ENCODE peak calls at places on chromosomes 2 and 18, in ten cellular contexts. Q is fibroblast of pulmonary artery; Z is hepatocyte; N is kidney epithelial cell; L is brain microvascular endothelial cell; R is CD8-positive, alpha-beta memory T cell; C is cardiac fibroblast; G is PC-9; J is cardiac muscle cell; I is breast epithelium. Y is an unnamed sample.

GRCh38 chr18:74841248-74841647 is 243.6 kb downstream of the ZNF407 start:
- DNase-seq in C (no peak), J (no peak), R (no peak), G (no peak), Q (no peak), I (no peak), Z (no peak), L (no peak), N (no peak), Y (no peak)

GRCh38 chr18:5543036-5543671 is 643 bp downstream of the EPB41L3 start:
- DNase-seq in C (no peak), N (no peak), G (no peak), Z (peak), Q (no peak), J (no peak), L (no peak), R (no peak), I (no peak), Y (no peak)

GRCh38 chr2:9617749-9618148 is 13.0 kb downstream of the YWHAQ start:
- DNase-seq in N (no peak), C (peak), Z (no peak), G (no peak), Q (peak), I (no peak), J (peak), L (no peak), R (no peak), Y (no peak)

GRCh38 chr2:118633371-118633770 is 214.1 kb downstream of the EN1 start:
- DNase-seq in J (no peak), I (no peak), C (no peak), R (no peak), Q (no peak), N (no peak), G (no peak), Z (no peak), L (no peak), Y (no peak)

GRCh38 chr18:37565985-37566478 is 434 bp upstream of the CELF4 start:
- DNase-seq in L (peak), J (peak), N (no peak), C (peak), I (no peak), G (peak), Q (peak), Z (peak), R (no peak), Y (no peak)

GRCh38 chr2:36535099-36535498 is 62.9 kb downstream of the FEZ2 start:
- DNase-seq in Q (no peak), I (no peak), Z (no peak), N (no peak), R (no peak), L (no peak), G (no peak), J (no peak), C (no peak), Y (no peak)

GRCh38 chr2:72984172-72984671 is 66.9 kb downstream of the EMX1 start:
- DNase-seq in C (no peak), N (no peak), I (no peak), J (peak), R (no peak), Q (peak), Z (no peak), G (no peak), L (no peak), Y (no peak)

GRCh38 chr18:64017870-64018269 is 48.0 kb downstream of the SERPINB8 start:
- DNase-seq in J (peak), C (peak), Z (peak), G (no peak), I (no peak), L (no peak), Q (peak), R (no peak), N (no peak), Y (no peak)

GRCh38 chr2:235073938-235074337 is 122.1 kb downstream of the SH3BP4 start:
- DNase-seq in I (no peak), Z (no peak), J (no peak), N (no peak), R (no peak), Q (no peak), L (no peak), C (no peak), G (no peak), Y (no peak)

GRCh38 chr2:127049927-127050802 is 56.8 kb downstream of the BIN1 start:
- DNase-seq in C (peak), Z (peak), Q (peak), J (peak), N (no peak), R (peak), G (peak), L (peak), I (no peak), Y (peak)

GRCh38 chr2:23637011-23637778 is 252.2 kb downstream of the KLHL29 start:
- DNase-seq in G (no peak), R (no peak), Q (peak), J (peak), Z (peak), N (no peak), L (peak), I (peak), C (peak), Y (no peak)

GRCh38 chr2:64857581-64858471 is 131.4 kb upstream of the SLC1A4 start:
- DNase-seq in Z (peak), R (no peak), N (no peak), Q (peak), G (no peak), I (no peak), C (peak), L (peak), J (peak), Y (no peak)

GRCh38 chr2:234625626-234626253 is 128.9 kb upstream of the ARL4C start:
- DNase-seq in R (no peak), N (no peak), Z (no peak), J (no peak), G (no peak), C (no peak), L (no peak), I (no peak), Q (no peak), Y (no peak)

GRCh38 chr2:25378731-25379490 is 37.2 kb upstream of the DNMT3A start:
- DNase-seq in N (no peak), R (no peak), J (no peak), G (no peak), L (no peak), I (no peak), Q (peak), Z (peak), C (peak), Y (no peak)

GRCh38 chr18:9719421-9719981 is 11.4 kb downstream of the RAB31 start:
- DNase-seq in Z (no peak), J (peak), R (no peak), G (peak), Q (peak), I (peak), C (peak), L (peak), N (no peak), Y (no peak)

GRCh38 chr2:58146707-58147106 is 94.4 kb downstream of the FANCL start:
- DNase-seq in R (no peak), J (no peak), Z (no peak), G (no peak), N (peak), I (no peak), Q (peak), C (peak), L (peak), Y (no peak)

GRCh38 chr2:110149330-110150220 is 34.0 kb upstream of the MALL start:
- DNase-seq in J (peak), G (peak), R (no peak), Q (peak), Z (no peak), I (no peak), C (peak), L (peak), N (no peak), Y (no peak)

GRCh38 chr2:29293830-29294438 is 178.7 kb downstream of the CLIP4 start:
- DNase-seq in L (no peak), J (peak), R (no peak), N (no peak), I (no peak), Z (peak), G (peak), Q (peak), C (peak), Y (no peak)

GRCh38 chr2:131016826-131017596 is 76.2 kb downstream of the FAM168B start:
- DNase-seq in C (peak), N (peak), Z (peak), I (peak), G (peak), L (peak), J (peak), R (no peak), Q (peak), Y (no peak)

GRCh38 chr2:169716229-169716886 is 17.3 kb upstream of the KLHL23 start:
- DNase-seq in C (peak), J (peak), Q (peak), N (no peak), L (no peak), R (no peak), G (no peak), I (no peak), Z (peak), Y (no peak)

GRCh38 chr18:8480506-8481328 is 128.5 kb upstream of the RAB12 start:
- DNase-seq in G (peak), I (no peak), Q (peak), Z (peak), L (peak), R (no peak), J (peak), N (peak), C (peak), Y (no peak)

GRCh38 chr2:96859338-96859649 is 1.5 kb upstream of the ANKRD39 start:
- DNase-seq in L (no peak), Q (no peak), C (no peak), Z (no peak), J (no peak), I (no peak), G (no peak), N (no peak), R (no peak), Y (no peak)

GRCh38 chr18:9444549-9444948 is 30.8 kb upstream of the RALBP1 start:
- DNase-seq in J (no peak), Q (no peak), N (no peak), I (no peak), C (no peak), G (no peak), Z (no peak), R (no peak), L (no peak), Y (no peak)

GRCh38 chr2:66532972-66533868 is 98.3 kb downstream of the MEIS1 start:
- DNase-seq in I (no peak), N (no peak), Z (no peak), C (no peak), J (peak), G (no peak), L (no peak), R (no peak), Q (peak), Y (no peak)
- H3K4me3 ChIP-seq in I (no peak), N (no peak), Z (no peak), C (no peak), J (no peak), G (no peak), L (no peak), R (no peak), Q (no peak), Y (no peak)

GRCh38 chr18:34655131-34655530 is 55.0 kb upstream of the DTNA start:
- DNase-seq in L (no peak), Q (no peak), I (no peak), G (no peak), N (no peak), C (no peak), J (no peak), R (no peak), Z (no peak), Y (no peak)

GRCh38 chr18:34658101-34658500 is 52.0 kb upstream of the DTNA start:
- DNase-seq in C (no peak), R (no peak), J (no peak), N (no peak), L (no peak), Z (no peak), G (no peak), Q (no peak), I (no peak), Y (no peak)

GRCh38 chr18:34660572-34660971 is 49.5 kb upstream of the DTNA start:
- DNase-seq in Q (no peak), C (no peak), R (no peak), Z (no peak), I (no peak), N (no peak), G (no peak), L (no peak), J (no peak), Y (no peak)

GRCh38 chr18:34661464-34662087 is 48.5 kb upstream of the DTNA start:
- DNase-seq in J (peak), G (no peak), Z (peak), R (no peak), C (peak), L (peak), N (no peak), Q (peak), I (no peak), Y (no peak)

DNA sequence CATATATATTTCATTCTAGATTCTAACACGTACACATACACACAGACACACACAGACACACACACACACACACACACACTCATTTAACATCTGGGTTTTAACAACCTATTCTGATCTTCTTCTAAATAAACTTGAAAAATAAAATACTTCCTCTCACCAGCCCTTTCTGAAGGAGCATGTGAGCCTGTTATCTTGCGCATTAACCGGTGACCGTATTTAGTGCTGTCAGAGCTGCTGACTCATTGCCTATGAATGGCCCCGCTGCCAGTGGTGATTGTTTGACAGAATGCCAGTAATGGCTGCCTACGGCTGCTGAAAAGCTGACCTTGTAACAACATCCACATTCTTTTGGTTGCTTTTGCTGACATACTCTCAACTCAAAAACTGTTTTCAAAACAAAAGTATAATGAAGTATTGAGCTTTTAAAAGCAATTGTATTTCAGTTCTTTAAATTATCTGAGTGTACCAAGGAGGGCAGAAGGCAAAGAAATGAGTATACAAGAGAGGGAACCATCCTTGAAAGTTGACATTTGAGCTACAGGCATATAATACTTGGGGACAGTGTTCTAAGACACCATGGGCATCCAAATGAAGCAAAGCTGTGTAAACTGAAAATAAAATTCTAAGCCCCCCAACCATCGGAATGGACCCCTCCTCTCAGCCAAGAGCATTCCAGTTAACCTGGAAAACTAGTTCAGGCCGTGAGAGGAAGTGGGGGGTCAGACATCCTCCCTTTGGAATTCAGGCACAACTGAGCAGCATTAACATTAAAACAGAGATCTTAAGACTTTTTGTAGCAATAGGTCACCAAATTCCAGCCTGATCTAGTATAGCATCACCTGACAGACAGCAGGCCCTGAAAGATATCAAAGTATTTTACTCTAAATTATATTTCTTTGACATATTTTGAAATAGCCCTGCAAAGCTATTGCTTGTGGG is 50.2 kb upstream of the DTNA start:
- DNase-seq in R (no peak), J (peak), L (peak), Q (peak), N (peak), C (peak), I (peak), Z (peak), G (peak), Y (no peak)
- H3K4me3 ChIP-seq in R (no peak), J (no peak), L (no peak), Q (no peak), N (no peak), C (no peak), I (peak), Z (no peak), G (no peak), Y (no peak)

GRCh38 chr2:226427538-226428307 is 371.9 kb downstream of the IRS1 start:
- DNase-seq in R (no peak), C (peak), Q (peak), Z (peak), N (peak), J (peak), L (peak), I (no peak), G (peak), Y (no peak)
- H3K4me3 ChIP-seq in R (no peak), C (no peak), Q (no peak), Z (no peak), N (no peak), J (no peak), L (no peak), I (no peak), G (no peak), Y (no peak)

GRCh38 chr2:152466925-152467676 is 132.1 kb downstream of the FMNL2 start:
- DNase-seq in C (peak), Q (peak), G (peak), L (no peak), R (no peak), J (peak), N (no peak), I (peak), Z (no peak), Y (no peak)

GRCh38 chr2:152471013-152471412 is 136.0 kb downstream of the FMNL2 start:
- DNase-seq in J (no peak), R (no peak), N (no peak), Z (no peak), Q (no peak), G (no peak), L (no peak), I (no peak), C (no peak), Y (no peak)

GRCh38 chr2:152467677-152468406 is 132.9 kb downstream of the FMNL2 start:
- DNase-seq in N (no peak), J (no peak), C (no peak), G (no peak), I (no peak), Q (no peak), R (no peak), Z (no peak), L (no peak), Y (no peak)

GRCh38 chr2:152471499-152471898 is 136.5 kb downstream of the FMNL2 start:
- DNase-seq in R (no peak), Z (no peak), N (no peak), Q (no peak), I (no peak), L (no peak), J (no peak), G (no peak), C (no peak), Y (no peak)

DNA sequence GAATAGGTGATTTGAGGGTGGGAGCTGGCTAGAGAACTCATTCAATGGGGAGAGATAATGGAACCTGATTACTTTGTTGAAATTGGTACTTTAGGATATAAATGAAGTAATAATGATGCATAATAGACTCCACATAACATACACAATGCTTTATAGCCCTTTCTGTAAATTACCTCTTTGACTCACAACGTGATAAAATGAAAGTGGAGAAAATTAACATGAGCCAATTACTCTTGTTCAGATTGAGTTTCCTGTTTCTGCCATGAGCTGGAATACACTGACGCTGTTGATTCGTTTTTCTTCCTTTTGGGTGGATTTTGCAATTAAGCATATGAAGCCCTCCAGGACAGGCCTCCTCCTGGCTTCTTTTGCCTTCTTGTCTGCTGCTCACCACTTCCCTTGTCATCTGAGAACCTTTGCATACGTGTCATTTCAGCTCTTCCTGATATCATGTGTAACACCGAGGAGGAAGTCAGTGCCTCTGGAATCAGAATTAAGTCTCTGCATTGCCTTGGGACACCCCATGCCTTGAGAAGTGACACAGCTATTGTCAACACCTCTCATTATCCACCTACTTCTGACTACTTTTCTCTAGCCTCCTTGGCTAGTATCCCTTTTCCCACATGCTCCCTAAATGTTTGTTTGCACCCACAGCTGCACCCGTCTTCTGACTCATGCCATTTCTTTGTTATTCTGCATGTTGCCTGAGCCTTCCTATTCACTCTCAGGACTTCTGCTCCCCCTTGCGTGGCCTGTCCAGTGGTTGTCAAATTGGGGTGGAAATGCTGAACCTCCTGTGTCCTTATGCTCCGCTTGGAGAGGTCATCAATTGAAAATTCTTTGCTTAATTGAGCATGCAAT is 134.1 kb downstream of the FMNL2 start:
- DNase-seq in J (peak), G (no peak), Q (peak), R (no peak), I (no peak), N (no peak), Z (no peak), L (peak), C (peak), Y (no peak)
- H3K4me3 ChIP-seq in J (no peak), G (no peak), Q (peak), R (no peak), I (no peak), N (no peak), Z (no peak), L (no peak), C (peak), Y (no peak)

DNA sequence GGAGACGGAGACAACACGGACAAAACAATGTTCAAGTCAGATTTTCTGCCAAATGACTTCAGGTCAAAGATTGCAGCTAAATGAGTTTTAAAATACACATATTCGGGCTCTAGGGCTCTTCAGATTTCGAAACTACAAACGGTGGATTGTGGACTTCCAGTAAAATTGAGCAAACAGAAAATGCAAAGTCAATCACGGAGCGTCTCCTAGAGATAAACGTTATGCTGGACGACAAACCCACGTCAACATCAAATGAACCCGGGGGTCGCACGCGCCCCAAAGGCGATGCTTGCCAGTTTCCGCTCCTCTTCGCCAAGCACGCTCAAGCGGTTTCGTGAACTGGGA is 486 bp downstream of the MRPS5 start:
- DNase-seq in I (no peak), N (no peak), L (peak), Z (no peak), R (no peak), G (no peak), J (peak), C (peak), Q (peak), Y (no peak)
- H3K4me3 ChIP-seq in I (peak), N (peak), L (peak), Z (peak), R (peak), G (peak), J (peak), C (peak), Q (peak), Y (peak)

DNA sequence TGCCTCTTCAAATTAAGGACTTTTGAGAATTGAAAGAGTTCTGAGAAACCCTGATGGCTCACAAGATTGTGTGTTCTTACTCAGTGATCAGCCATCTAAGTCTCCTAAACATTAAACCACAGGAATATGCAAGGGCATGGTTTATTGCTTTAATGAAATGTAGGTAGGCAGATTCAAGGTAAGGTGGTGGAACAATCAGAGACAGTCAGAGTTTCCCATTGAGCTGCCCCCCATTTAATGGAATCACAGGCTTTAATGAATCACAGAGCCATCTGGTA is 107.8 kb upstream of the LRATD1 start:
- DNase-seq in Z (no peak), Q (no peak), G (no peak), N (peak), L (no peak), J (no peak), R (no peak), C (no peak), I (no peak), Y (no peak)
- H3K4me3 ChIP-seq in Z (no peak), Q (no peak), G (no peak), N (no peak), L (no peak), J (no peak), R (no peak), C (no peak), I (no peak), Y (no peak)

Y was measured in naive thymus-derived CD4-positive, alpha-beta T cell.